ENCODE peak calls at places on chromosomes 11 and 22, in nine cellular contexts. N, R, B, S, E, Y, G, Q and O are unnamed samples.

GRCh38 chr11:64275031-64275800 is 9.2 kb downstream of the BAD start:
- DNase-seq in B (no peak), G (no peak), N (no peak), E (no peak), S (no peak), Y (no peak), Q (no peak), R (no peak), O (no peak)

GRCh38 chr11:106391771-106392412 is 314.4 kb downstream of the AASDHPPT start:
- DNase-seq in Q (peak; percentile 74), E (no peak), R (no peak), B (no peak), S (no peak), G (peak; percentile 72), N (no peak), Y (no peak), O (no peak)

GRCh38 chr11:119027561-119028345 is 2.9 kb downstream of the SLC37A4 start:
- DNase-seq in Y (no peak), G (no peak), S (peak; percentile 74), E (no peak), N (no peak), Q (no peak), B (no peak), R (peak; percentile 75), O (no peak)

GRCh38 chr22:46758098-46758497 is 4.4 kb upstream of the TBC1D22A start:
- DNase-seq in R (no peak), B (no peak), Y (no peak), Q (no peak), G (no peak), S (no peak), N (no peak), E (no peak), O (no peak)

GRCh38 chr11:68402355-68403031 is 58.1 kb upstream of the PPP6R3 start:
- DNase-seq in Y (no peak), N (no peak), R (no peak), G (peak; percentile 7), B (no peak), E (no peak), S (no peak), Q (no peak), O (no peak)

GRCh38 chr11:93505703-93506102 is 37.5 kb downstream of the SMCO4 start:
- DNase-seq in N (no peak), E (no peak), G (no peak), R (no peak), Y (no peak), B (no peak), S (no peak), Q (no peak), O (no peak)

GRCh38 chr11:119195680-119196079 is 10.4 kb downstream of the NHERF4 start:
- DNase-seq in G (peak; percentile 74), Y (no peak), S (no peak), B (no peak), R (no peak), Q (peak; percentile 73), N (no peak), E (no peak), O (no peak)

GRCh38 chr22:30781271-30781875 is 86.7 kb downstream of the OSBP2 start:
- DNase-seq in G (peak; percentile 46), E (no peak), Y (no peak), B (no peak), Q (no peak), S (no peak), N (no peak), R (no peak), O (no peak)

GRCh38 chr11:4851033-4851432 is 2.0 kb upstream of the OR51S1 start:
- DNase-seq in E (no peak), Q (peak; percentile 79), S (no peak), N (no peak), B (no peak), R (no peak), Y (no peak), G (no peak), O (no peak)

GRCh38 chr22:37022483-37023337 is 3.2 kb downstream of the MPST start:
- DNase-seq in N (no peak), E (no peak), Y (no peak), S (no peak), G (no peak), R (peak; percentile 77), Q (no peak), B (no peak), O (no peak)

GRCh38 chr22:50014655-50015401 is 2.3 kb upstream of the IL17REL start:
- DNase-seq in G (no peak), R (no peak), B (no peak), Y (peak; percentile 69), E (no peak), N (no peak), S (no peak), Q (no peak), O (no peak)

GRCh38 chr11:36464720-36465119 is 45.4 kb downstream of the TRAF6 start:
- DNase-seq in Y (no peak), R (no peak), B (no peak), S (no peak), N (no peak), E (no peak), Q (no peak), G (no peak), O (no peak)

GRCh38 chr11:60769811-60770210 is 13.1 kb downstream of the MS4A15 start:
- DNase-seq in B (no peak), N (no peak), G (no peak), Q (no peak), E (no peak), R (no peak), Y (no peak), S (no peak), O (no peak)

GRCh38 chr11:17430616-17431015 is 42.2 kb upstream of the KCNJ11 start:
- DNase-seq in S (no peak), Q (no peak), G (no peak), E (no peak), R (no peak), N (no peak), B (no peak), Y (no peak), O (no peak)

GRCh38 chr11:75810637-75811383 is 4.2 kb upstream of the UVRAG start:
- DNase-seq in R (no peak), G (no peak), Y (no peak), N (no peak), E (no peak), S (no peak), Q (no peak), B (no peak), O (no peak)

GRCh38 chr11:3674189-3674588 is 3.0 kb upstream of the CHRNA10 start:
- DNase-seq in Y (no peak), Q (no peak), B (no peak), G (peak; percentile 92), E (no peak), R (no peak), N (no peak), S (no peak), O (no peak)

GRCh38 chr11:130448416-130449068 is at the start of gene ADAMTS15:
- DNase-seq in Y (peak; percentile 89), R (no peak), B (peak; percentile 65), Q (peak; percentile 95), G (peak; percentile 60), S (peak; percentile 92), E (no peak), N (no peak), O (peak; percentile 67)

GRCh38 chr22:20135265-20135664 is 3.7 kb downstream of the ZDHHC8 start:
- DNase-seq in R (no peak), S (no peak), G (no peak), E (no peak), N (no peak), Q (no peak), B (no peak), Y (no peak), O (no peak)

GRCh38 chr11:21142007-21142406 is 472.6 kb downstream of the NELL1 start:
- DNase-seq in Q (no peak), R (no peak), N (no peak), E (no peak), S (no peak), Y (no peak), B (no peak), G (no peak), O (no peak)

GRCh38 chr11:88402192-88402715 is 64.7 kb upstream of the CTSC start:
- DNase-seq in Q (peak; percentile 69), Y (no peak), N (no peak), G (peak; percentile 87), S (no peak), B (no peak), R (no peak), E (no peak), O (no peak)

GRCh38 chr11:55726715-55727324 is 46.4 kb upstream of the OR5D13 start:
- DNase-seq in R (no peak), B (no peak), E (no peak), S (no peak), N (no peak), Q (no peak), G (no peak), Y (no peak), O (no peak)

GRCh38 chr22:35352214-35353111 is 28.4 kb upstream of the HMOX1 start:
- DNase-seq in Y (no peak), Q (no peak), R (no peak), N (peak; percentile 67), S (peak; percentile 81), E (peak; percentile 55), B (peak; percentile 64), G (peak; percentile 40), O (no peak)

GRCh38 chr11:134357545-134357839 is 25.7 kb downstream of the GLB1L2 start:
- DNase-seq in G (no peak), Q (no peak), N (no peak), S (peak; percentile 35), B (no peak), R (no peak), Y (no peak), E (no peak), O (no peak)

GRCh38 chr22:44437493-44438015 is 60.5 kb downstream of the RTL6 start:
- DNase-seq in R (no peak), B (no peak), E (no peak), N (no peak), Y (no peak), S (no peak), Q (peak; percentile 24), G (peak; percentile 5), O (no peak)